ENCODE peak calls at places on chromosomes 11 and 22, in nine cellular contexts. O is amniotic stem cell; X is CD8-positive, alpha-beta memory T cell; K is AG04450; G is immature natural killer cell; R is mammary epithelial cell; T is HTR-8/SVneo; E is D341Med; S is HFF-Myc. N is an unnamed sample.

GRCh38 chr11:16280256-16280682 is 76.1 kb downstream of the SOX6 start:
- DNase-seq in K (no peak), O (no peak), S (no peak), R (peak; percentile 84), G (peak; percentile 49), E (no peak), T (no peak), X (no peak), N (peak; percentile 3)

GRCh38 chr22:44369241-44369652 is 56.5 kb upstream of the SHISAL1 start:
- DNase-seq in O (no peak), E (peak; percentile 57), X (peak; percentile 23), G (no peak), S (no peak), T (no peak), R (no peak), K (no peak), N (no peak)

GRCh38 chr11:3130269-3131071 is 34.6 kb downstream of the OSBPL5 start:
- DNase-seq in E (no peak), X (peak; percentile 39), R (peak; percentile 91), O (no peak), G (no peak), T (no peak), K (no peak), S (no peak), N (no peak)

GRCh38 chr11:45424781-45425180 is 138.6 kb upstream of the SYT13 start:
- DNase-seq in O (no peak), T (no peak), K (no peak), R (no peak), S (no peak), G (no peak), E (no peak), X (no peak), N (no peak)

GRCh38 chr11:27973851-27974536 is 134.0 kb downstream of the KIF18A start:
- DNase-seq in S (no peak), T (no peak), X (no peak), G (no peak), K (no peak), O (no peak), R (no peak), E (no peak), N (no peak)

GRCh38 chr22:32080904-32081303 is 37.8 kb downstream of the SLC5A1 start:
- DNase-seq in X (no peak), K (peak; percentile 6), T (peak; percentile 22), E (peak; percentile 66), O (no peak), S (peak; percentile 16), R (peak; percentile 66), G (peak; percentile 13), N (peak; percentile 7)

GRCh38 chr22:43118953-43119458 is 8.5 kb downstream of the BIK start:
- DNase-seq in O (no peak), G (no peak), S (no peak), K (no peak), X (no peak), T (no peak), R (no peak), E (no peak), N (no peak)

GRCh38 chr11:2818503-2818902 is 67.1 kb downstream of the CDKN1C start:
- DNase-seq in O (no peak), K (no peak), R (no peak), E (no peak), T (no peak), X (no peak), S (no peak), G (no peak), N (no peak)

GRCh38 chr22:24694971-24695928 is 79.3 kb downstream of the PIWIL3 start:
- DNase-seq in O (no peak), T (no peak), K (no peak), R (no peak), E (no peak), X (no peak), S (no peak), G (no peak), N (no peak)

GRCh38 chr11:50088231-50088630 is 55.6 kb downstream of the OR4C45 start:
- DNase-seq in R (peak; percentile 1), O (no peak), K (no peak), T (no peak), E (no peak), G (no peak), X (no peak), S (no peak), N (no peak)

GRCh38 chr22:48233586-48233985 is 1471.1 kb downstream of the TBC1D22A start:
- DNase-seq in O (no peak), R (no peak), E (no peak), S (no peak), T (no peak), G (no peak), K (no peak), X (no peak), N (no peak)

GRCh38 chr11:18594999-18595749 is 4.4 kb upstream of the MISFA start:
- DNase-seq in O (no peak), E (no peak), R (peak; percentile 89), K (peak; percentile 57), G (no peak), S (peak; percentile 86), X (no peak), T (no peak), N (no peak)

GRCh38 chr11:17550455-17551346 is 3.6 kb downstream of the OTOG start:
- DNase-seq in K (no peak), S (no peak), G (no peak), T (peak; percentile 46), R (no peak), X (no peak), O (no peak), E (no peak), N (no peak)

GRCh38 chr11:19769820-19770219 is 57.2 kb downstream of the NAV2 start:
- DNase-seq in E (no peak), T (peak; percentile 12), G (no peak), S (no peak), R (peak; percentile 55), K (peak; percentile 15), O (no peak), X (no peak), N (no peak)

GRCh38 chr11:113168804-113169342 is 145.5 kb upstream of the TTC12 start:
- DNase-seq in X (no peak), S (no peak), R (no peak), O (no peak), K (no peak), E (no peak), T (no peak), G (no peak), N (no peak)

GRCh38 chr11:125890447-125891100 is 3.1 kb downstream of the HYLS1 start:
- DNase-seq in R (no peak), G (no peak), O (no peak), E (no peak), T (no peak), S (no peak), X (no peak), K (no peak), N (no peak)

GRCh38 chr11:101003468-101003867 is 126.1 kb downstream of the PGR start:
- DNase-seq in G (no peak), S (no peak), R (peak; percentile 21), X (no peak), T (no peak), O (no peak), E (peak; percentile 42), K (no peak), N (no peak)

GRCh38 chr22:36379593-36380361 is 8.0 kb downstream of the MYH9 start:
- DNase-seq in G (no peak), O (no peak), X (peak; percentile 81), E (no peak), S (no peak), K (no peak), T (no peak), R (peak; percentile 52), N (peak; percentile 70)

GRCh38 chr11:78802058-78802633 is 227.5 kb upstream of the NARS2 start:
- DNase-seq in O (no peak), G (no peak), X (no peak), R (no peak), E (no peak), S (no peak), K (no peak), T (no peak), N (no peak)

GRCh38 chr22:17419348-17419747 is 50.1 kb downstream of the CECR2 start:
- DNase-seq in O (no peak), K (no peak), T (no peak), G (no peak), S (no peak), R (no peak), X (no peak), E (no peak), N (no peak)

GRCh38 chr11:47461876-47462275 is 12.9 kb upstream of the RAPSN start:
- DNase-seq in X (no peak), T (no peak), E (no peak), G (no peak), K (no peak), O (no peak), R (no peak), S (no peak), N (no peak)

N was measured in activated gamma-delta T cell treated with Interleukin-2 at 50 U/mL for 16 hours.